ENCODE peak calls at places on chromosomes 3 and 15, in six cellular contexts. One of them, this sample, is unnamed.

GRCh38 chr3:136142592-136142991 is 53.5 kb downstream of the MSL2 start:
- DNase-seq in colonic mucosa: no peak
- DNase-seq in activated CD4-positive, alpha-beta T cell treated with anti-CD3 and anti-CD28 coated beads, Interleukin-2, amount 50 U/mL, for 24 hours: no peak
- DNase-seq in progenitor cell of endocrine pancreas: no peak
- DNase-seq in suprapubic skin: no peak
- DNase-seq in left colon: no peak
- DNase-seq in this sample: peak

GRCh38 chr3:105429034-105429762 is 62.5 kb downstream of the ALCAM start:
- DNase-seq in suprapubic skin: no peak
- DNase-seq in activated CD4-positive, alpha-beta T cell treated with anti-CD3 and anti-CD28 coated beads, Interleukin-2, amount 50 U/mL, for 24 hours: no peak
- DNase-seq in left colon: no peak
- DNase-seq in progenitor cell of endocrine pancreas: no peak
- DNase-seq in colonic mucosa: no peak
- DNase-seq in this sample: no peak

GRCh38 chr3:178949896-178950295 is 121.7 kb downstream of the ZMAT3 start:
- DNase-seq in left colon: no peak
- DNase-seq in progenitor cell of endocrine pancreas: no peak
- DNase-seq in suprapubic skin: no peak
- DNase-seq in activated CD4-positive, alpha-beta T cell treated with anti-CD3 and anti-CD28 coated beads, Interleukin-2, amount 50 U/mL, for 24 hours: no peak
- DNase-seq in colonic mucosa: no peak
- DNase-seq in this sample: no peak

GRCh38 chr3:138329984-138330293 is 288 bp upstream of the NME9 start:
- DNase-seq in progenitor cell of endocrine pancreas: no peak
- DNase-seq in suprapubic skin: no peak
- DNase-seq in activated CD4-positive, alpha-beta T cell treated with anti-CD3 and anti-CD28 coated beads, Interleukin-2, amount 50 U/mL, for 24 hours: no peak
- DNase-seq in left colon: no peak
- DNase-seq in colonic mucosa: no peak
- DNase-seq in this sample: no peak

GRCh38 chr3:124566701-124567100 is 163.6 kb upstream of the UMPS start:
- DNase-seq in colonic mucosa: no peak
- DNase-seq in left colon: no peak
- DNase-seq in suprapubic skin: no peak
- DNase-seq in progenitor cell of endocrine pancreas: no peak
- DNase-seq in activated CD4-positive, alpha-beta T cell treated with anti-CD3 and anti-CD28 coated beads, Interleukin-2, amount 50 U/mL, for 24 hours: no peak
- DNase-seq in this sample: no peak

GRCh38 chr3:140508545-140508944 is 169.3 kb upstream of the TRIM42 start:
- DNase-seq in colonic mucosa: no peak
- DNase-seq in progenitor cell of endocrine pancreas: no peak
- DNase-seq in left colon: no peak
- DNase-seq in activated CD4-positive, alpha-beta T cell treated with anti-CD3 and anti-CD28 coated beads, Interleukin-2, amount 50 U/mL, for 24 hours: no peak
- DNase-seq in suprapubic skin: no peak
- DNase-seq in this sample: no peak

GRCh38 chr3:146895026-146895749 is 290.0 kb upstream of the PLSCR5 start:
- DNase-seq in left colon: no peak
- DNase-seq in suprapubic skin: no peak
- DNase-seq in activated CD4-positive, alpha-beta T cell treated with anti-CD3 and anti-CD28 coated beads, Interleukin-2, amount 50 U/mL, for 24 hours: no peak
- DNase-seq in progenitor cell of endocrine pancreas: no peak
- DNase-seq in colonic mucosa: no peak
- DNase-seq in this sample: peak

GRCh38 chr15:36567445-36567844 is 12.0 kb upstream of the CDIN1 start:
- DNase-seq in progenitor cell of endocrine pancreas: no peak
- DNase-seq in activated CD4-positive, alpha-beta T cell treated with anti-CD3 and anti-CD28 coated beads, Interleukin-2, amount 50 U/mL, for 24 hours: no peak
- DNase-seq in colonic mucosa: no peak
- DNase-seq in left colon: no peak
- DNase-seq in suprapubic skin: no peak
- DNase-seq in this sample: no peak

GRCh38 chr3:34200576-34200975 is 402.1 kb downstream of the PDCD6IP start:
- DNase-seq in suprapubic skin: no peak
- DNase-seq in activated CD4-positive, alpha-beta T cell treated with anti-CD3 and anti-CD28 coated beads, Interleukin-2, amount 50 U/mL, for 24 hours: no peak
- DNase-seq in progenitor cell of endocrine pancreas: no peak
- DNase-seq in colonic mucosa: no peak
- DNase-seq in left colon: no peak
- DNase-seq in this sample: no peak

GRCh38 chr3:18806633-18807032 is 341.7 kb upstream of the KCNH8 start:
- DNase-seq in suprapubic skin: no peak
- DNase-seq in colonic mucosa: no peak
- DNase-seq in progenitor cell of endocrine pancreas: no peak
- DNase-seq in left colon: no peak
- DNase-seq in activated CD4-positive, alpha-beta T cell treated with anti-CD3 and anti-CD28 coated beads, Interleukin-2, amount 50 U/mL, for 24 hours: no peak
- DNase-seq in this sample: no peak

GRCh38 chr3:21752749-21753347 is 1.8 kb upstream of the ZNF385D start:
- DNase-seq in suprapubic skin: no peak
- DNase-seq in colonic mucosa: no peak
- DNase-seq in activated CD4-positive, alpha-beta T cell treated with anti-CD3 and anti-CD28 coated beads, Interleukin-2, amount 50 U/mL, for 24 hours: no peak
- DNase-seq in progenitor cell of endocrine pancreas: no peak
- DNase-seq in left colon: no peak
- DNase-seq in this sample: peak

GRCh38 chr15:51368751-51369450 is 27.4 kb downstream of the GLDN start:
- DNase-seq in left colon: no peak
- DNase-seq in suprapubic skin: no peak
- DNase-seq in colonic mucosa: no peak
- DNase-seq in activated CD4-positive, alpha-beta T cell treated with anti-CD3 and anti-CD28 coated beads, Interleukin-2, amount 50 U/mL, for 24 hours: no peak
- DNase-seq in progenitor cell of endocrine pancreas: no peak
- DNase-seq in this sample: peak

GRCh38 chr15:77035584-77035983 is 35.3 kb downstream of the TSPAN3 start:
- DNase-seq in suprapubic skin: peak
- DNase-seq in left colon: peak
- DNase-seq in progenitor cell of endocrine pancreas: no peak
- DNase-seq in colonic mucosa: peak
- DNase-seq in activated CD4-positive, alpha-beta T cell treated with anti-CD3 and anti-CD28 coated beads, Interleukin-2, amount 50 U/mL, for 24 hours: no peak
- DNase-seq in this sample: no peak

GRCh38 chr15:34760909-34761308 is 6.1 kb upstream of the GJD2 start:
- DNase-seq in progenitor cell of endocrine pancreas: no peak
- DNase-seq in left colon: no peak
- DNase-seq in activated CD4-positive, alpha-beta T cell treated with anti-CD3 and anti-CD28 coated beads, Interleukin-2, amount 50 U/mL, for 24 hours: no peak
- DNase-seq in colonic mucosa: no peak
- DNase-seq in suprapubic skin: no peak
- DNase-seq in this sample: no peak

GRCh38 chr3:11312139-11312538 is 39.9 kb downstream of the ATG7 start:
- DNase-seq in activated CD4-positive, alpha-beta T cell treated with anti-CD3 and anti-CD28 coated beads, Interleukin-2, amount 50 U/mL, for 24 hours: no peak
- DNase-seq in colonic mucosa: no peak
- DNase-seq in progenitor cell of endocrine pancreas: no peak
- DNase-seq in suprapubic skin: no peak
- DNase-seq in left colon: no peak
- DNase-seq in this sample: no peak

GRCh38 chr15:55277116-55277564 is 12.5 kb downstream of the RAB27A start:
- DNase-seq in colonic mucosa: no peak
- DNase-seq in left colon: no peak
- DNase-seq in progenitor cell of endocrine pancreas: no peak
- DNase-seq in suprapubic skin: no peak
- DNase-seq in activated CD4-positive, alpha-beta T cell treated with anti-CD3 and anti-CD28 coated beads, Interleukin-2, amount 50 U/mL, for 24 hours: no peak
- DNase-seq in this sample: peak

GRCh38 chr15:63107895-63108546 is 13.6 kb upstream of the LACTB start:
- DNase-seq in progenitor cell of endocrine pancreas: no peak
- DNase-seq in left colon: no peak
- DNase-seq in suprapubic skin: no peak
- DNase-seq in activated CD4-positive, alpha-beta T cell treated with anti-CD3 and anti-CD28 coated beads, Interleukin-2, amount 50 U/mL, for 24 hours: no peak
- DNase-seq in colonic mucosa: peak
- DNase-seq in this sample: peak

GRCh38 chr15:68382286-68383007 is 49.5 kb downstream of the ITGA11 start:
- DNase-seq in colonic mucosa: peak
- DNase-seq in left colon: no peak
- DNase-seq in suprapubic skin: peak
- DNase-seq in activated CD4-positive, alpha-beta T cell treated with anti-CD3 and anti-CD28 coated beads, Interleukin-2, amount 50 U/mL, for 24 hours: no peak
- DNase-seq in progenitor cell of endocrine pancreas: no peak
- DNase-seq in this sample: no peak

GRCh38 chr15:34984884-34985630 is 3.0 kb downstream of the ZNF770 start:
- DNase-seq in progenitor cell of endocrine pancreas: no peak
- DNase-seq in activated CD4-positive, alpha-beta T cell treated with anti-CD3 and anti-CD28 coated beads, Interleukin-2, amount 50 U/mL, for 24 hours: no peak
- DNase-seq in suprapubic skin: no peak
- DNase-seq in left colon: no peak
- DNase-seq in colonic mucosa: no peak
- DNase-seq in this sample: peak

GRCh38 chr15:41940441-41940857 is 31.9 kb downstream of the EHD4 start:
- DNase-seq in left colon: no peak
- DNase-seq in activated CD4-positive, alpha-beta T cell treated with anti-CD3 and anti-CD28 coated beads, Interleukin-2, amount 50 U/mL, for 24 hours: peak
- DNase-seq in progenitor cell of endocrine pancreas: no peak
- DNase-seq in colonic mucosa: no peak
- DNase-seq in suprapubic skin: peak
- DNase-seq in this sample: peak

GRCh38 chr15:73996939-73997338 is 2.4 kb downstream of the PML start:
- DNase-seq in colonic mucosa: no peak
- DNase-seq in progenitor cell of endocrine pancreas: no peak
- DNase-seq in left colon: no peak
- DNase-seq in suprapubic skin: peak
- DNase-seq in activated CD4-positive, alpha-beta T cell treated with anti-CD3 and anti-CD28 coated beads, Interleukin-2, amount 50 U/mL, for 24 hours: no peak
- DNase-seq in this sample: peak

GRCh38 chr3:152508705-152509104 is 240.0 kb downstream of the MBNL1 start:
- DNase-seq in activated CD4-positive, alpha-beta T cell treated with anti-CD3 and anti-CD28 coated beads, Interleukin-2, amount 50 U/mL, for 24 hours: no peak
- DNase-seq in left colon: no peak
- DNase-seq in colonic mucosa: no peak
- DNase-seq in progenitor cell of endocrine pancreas: no peak
- DNase-seq in suprapubic skin: no peak
- DNase-seq in this sample: peak

GRCh38 chr3:52230461-52230860 is 5.0 kb upstream of the TLR9 start:
- DNase-seq in activated CD4-positive, alpha-beta T cell treated with anti-CD3 and anti-CD28 coated beads, Interleukin-2, amount 50 U/mL, for 24 hours: no peak
- DNase-seq in progenitor cell of endocrine pancreas: no peak
- DNase-seq in colonic mucosa: no peak
- DNase-seq in left colon: no peak
- DNase-seq in suprapubic skin: no peak
- DNase-seq in this sample: no peak

GRCh38 chr15:34361278-34361677 is 5.7 kb downstream of the LPCAT4 start:
- DNase-seq in left colon: no peak
- DNase-seq in colonic mucosa: no peak
- DNase-seq in progenitor cell of endocrine pancreas: no peak
- DNase-seq in activated CD4-positive, alpha-beta T cell treated with anti-CD3 and anti-CD28 coated beads, Interleukin-2, amount 50 U/mL, for 24 hours: no peak
- DNase-seq in suprapubic skin: no peak
- DNase-seq in this sample: no peak

GRCh38 chr3:163364717-163365116 is 1713.6 kb downstream of the SI start:
- DNase-seq in progenitor cell of endocrine pancreas: no peak
- DNase-seq in left colon: no peak
- DNase-seq in colonic mucosa: no peak
- DNase-seq in suprapubic skin: no peak
- DNase-seq in activated CD4-positive, alpha-beta T cell treated with anti-CD3 and anti-CD28 coated beads, Interleukin-2, amount 50 U/mL, for 24 hours: no peak
- DNase-seq in this sample: no peak

GRCh38 chr3:11581237-11582122 is 62.2 kb downstream of the VGLL4 start:
- DNase-seq in left colon: no peak
- DNase-seq in progenitor cell of endocrine pancreas: no peak
- DNase-seq in suprapubic skin: no peak
- DNase-seq in activated CD4-positive, alpha-beta T cell treated with anti-CD3 and anti-CD28 coated beads, Interleukin-2, amount 50 U/mL, for 24 hours: no peak
- DNase-seq in colonic mucosa: no peak
- DNase-seq in this sample: no peak

GRCh38 chr3:177642042-177642441 is 444.8 kb upstream of the TBL1XR1 start:
- DNase-seq in colonic mucosa: no peak
- DNase-seq in left colon: no peak
- DNase-seq in suprapubic skin: no peak
- DNase-seq in activated CD4-positive, alpha-beta T cell treated with anti-CD3 and anti-CD28 coated beads, Interleukin-2, amount 50 U/mL, for 24 hours: no peak
- DNase-seq in progenitor cell of endocrine pancreas: no peak
- DNase-seq in this sample: no peak

GRCh38 chr3:128452120-128452519 is 14.6 kb downstream of the DNAJB8 start:
- DNase-seq in suprapubic skin: no peak
- DNase-seq in progenitor cell of endocrine pancreas: no peak
- DNase-seq in colonic mucosa: no peak
- DNase-seq in left colon: no peak
- DNase-seq in activated CD4-positive, alpha-beta T cell treated with anti-CD3 and anti-CD28 coated beads, Interleukin-2, amount 50 U/mL, for 24 hours: no peak
- DNase-seq in this sample: no peak

GRCh38 chr15:87863152-87863551 is 393.4 kb downstream of the NTRK3 start:
- DNase-seq in activated CD4-positive, alpha-beta T cell treated with anti-CD3 and anti-CD28 coated beads, Interleukin-2, amount 50 U/mL, for 24 hours: no peak
- DNase-seq in suprapubic skin: no peak
- DNase-seq in left colon: no peak
- DNase-seq in progenitor cell of endocrine pancreas: peak
- DNase-seq in colonic mucosa: no peak
- DNase-seq in this sample: no peak